ENCODE peak calls at places on chromosomes 5 and 9, in five cellular contexts. Y is H1, J is SK-N-SH, C is HCT116, Q is K562. I is an unnamed sample.

GRCh38 chr9:94906713-94907112 is 180.2 kb downstream of the AOPEP start:
- DNase-seq in Y (no peak), J (no peak), C (no peak), Q (no peak), I (no peak)

GRCh38 chr9:126722922-126723806 is 81.7 kb upstream of the ZBTB43 start:
- DNase-seq in Y (no peak), J (peak; percentile 87), C (no peak), Q (peak; percentile 71), I (peak; percentile 64)

GRCh38 chr5:169229342-169229892 is 71.5 kb downstream of the SLIT3 start:
- DNase-seq in Y (no peak), J (no peak), C (no peak), Q (no peak), I (no peak)

GRCh38 chr5:57175586-57175985 is 1.7 kb downstream of the GPBP1 start:
- DNase-seq in Y (no peak), J (peak; percentile 15), C (no peak), Q (peak; percentile 43), I (no peak)

GRCh38 chr5:164115420-164115819 is 610.0 kb downstream of the MAT2B start:
- DNase-seq in Y (no peak), J (no peak), C (no peak), Q (no peak), I (no peak)

GRCh38 chr5:164844348-164844747 is 1338.9 kb downstream of the MAT2B start:
- DNase-seq in Y (no peak), J (no peak), C (no peak), Q (no peak), I (no peak)

GRCh38 chr5:97547999-97548797 is 365.2 kb upstream of the RIOK2 start:
- DNase-seq in Y (no peak), J (no peak), C (no peak), Q (no peak), I (no peak)

GRCh38 chr5:113040672-113041071 is 64.1 kb downstream of the DCP2 start:
- DNase-seq in Y (no peak), J (no peak), C (no peak), Q (no peak), I (no peak)

GRCh38 chr5:155700333-155700732 is 626.6 kb upstream of the SGCD start:
- DNase-seq in Y (no peak), J (no peak), C (no peak), Q (peak; percentile 0), I (no peak)

GRCh38 chr5:63131618-63132285 is 553.1 kb downstream of the LRRC70 start:
- DNase-seq in Y (no peak), J (no peak), C (no peak), Q (no peak), I (no peak)

GRCh38 chr5:157575096-157575872 is at the start of gene ADAM19:
- DNase-seq in Y (peak; percentile 47), J (peak; percentile 85), C (no peak), Q (peak; percentile 53), I (no peak)

GRCh38 chr9:5514608-5515260 is 4.4 kb downstream of the PDCD1LG2 start:
- DNase-seq in Y (no peak), J (no peak), C (no peak), Q (no peak), I (no peak)

GRCh38 chr9:114122152-114122615 is 23.1 kb upstream of the KIF12 start:
- DNase-seq in Y (no peak), J (no peak), C (no peak), Q (no peak), I (no peak)

GRCh38 chr5:163914911-163915310 is 409.5 kb downstream of the MAT2B start:
- DNase-seq in Y (no peak), J (no peak), C (no peak), Q (peak; percentile 19), I (no peak)

GRCh38 chr5:157999696-158000095 is 140.8 kb upstream of the CLINT1 start:
- DNase-seq in Y (no peak), J (no peak), C (no peak), Q (no peak), I (no peak)

GRCh38 chr5:16593630-16594029 is 23.2 kb downstream of the RETREG1 start:
- DNase-seq in Y (no peak), J (no peak), C (no peak), Q (peak; percentile 15), I (no peak)

GRCh38 chr5:156991714-156992113 is 28.7 kb upstream of the TIMD4 start:
- DNase-seq in Y (no peak), J (no peak), C (peak; percentile 10), Q (no peak), I (no peak)

GRCh38 chr5:156259618-156260017 is 67.3 kb upstream of the SGCD start:
- DNase-seq in Y (no peak), J (no peak), C (no peak), Q (no peak), I (no peak)

GRCh38 chr9:79570449-79571308 is 1.1 kb upstream of the TLE4 start:
- DNase-seq in Y (peak; percentile 57), J (peak; percentile 71), C (no peak), Q (peak; percentile 16), I (no peak)

GRCh38 chr5:32096891-32097592 is 77.1 kb downstream of the GOLPH3 start:
- DNase-seq in Y (no peak), J (no peak), C (no peak), Q (no peak), I (no peak)

GRCh38 chr9:89919171-89919681 is 314.4 kb downstream of the GADD45G start:
- DNase-seq in Y (peak; percentile 49), J (no peak), C (peak; percentile 15), Q (peak; percentile 7), I (peak; percentile 45)

GRCh38 chr5:95901676-95902646 is 59.7 kb downstream of the ELL2 start:
- DNase-seq in Y (peak; percentile 1), J (no peak), C (peak; percentile 34), Q (peak; percentile 25), I (no peak)

GRCh38 chr5:91158011-91158410 is 225.1 kb downstream of the ARRDC3 start:
- DNase-seq in Y (no peak), J (no peak), C (no peak), Q (no peak), I (no peak)

GRCh38 chr9:128628471-128629048 is 28.1 kb downstream of the DYNC2I2 start:
- DNase-seq in Y (no peak), J (peak; percentile 36), C (no peak), Q (peak; percentile 64), I (peak; percentile 56)

GRCh38 chr5:76537073-76537543 is 86.1 kb downstream of the F2RL2 start:
- DNase-seq in Y (no peak), J (no peak), C (no peak), Q (no peak), I (no peak)

GRCh38 chr5:148960070-148960769 is 102.6 kb downstream of the SH3TC2 start:
- DNase-seq in Y (no peak), J (no peak), C (no peak), Q (no peak), I (no peak)

GRCh38 chr5:84487963-84488362 is 103.3 kb upstream of the EDIL3 start:
- DNase-seq in Y (no peak), J (no peak), C (no peak), Q (no peak), I (no peak)
- TF ChIP-seq JUND in Y (no peak), J (no peak), C (no peak), Q (no peak), I (no peak)

DNA sequence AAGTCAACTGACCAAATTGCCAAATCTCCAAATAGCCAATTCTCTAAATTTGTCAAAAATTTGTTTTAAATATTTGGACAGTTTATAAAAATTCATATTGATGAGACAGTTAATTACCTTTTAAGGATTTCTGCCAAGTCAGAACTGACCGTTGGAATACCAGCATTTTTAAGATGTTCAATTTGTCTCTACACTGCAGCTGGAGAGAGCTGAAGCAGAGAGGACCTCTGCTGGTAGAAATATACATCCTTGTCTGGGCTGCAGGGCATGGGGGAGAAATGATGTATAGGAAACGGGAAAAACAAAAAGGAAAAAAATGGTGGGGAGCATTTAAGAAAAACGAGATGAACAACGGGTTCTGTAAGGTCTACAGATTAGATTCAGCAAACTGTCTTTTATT is 16.8 kb downstream of the NR6A1 start:
- DNase-seq in Y (no peak), J (peak; percentile 31), C (no peak), Q (peak; percentile 60), I (no peak)
- TF ChIP-seq JUND in Y (no peak), J (no peak), C (no peak), Q (no peak), I (no peak)

GRCh38 chr9:76516871-76517270 is 57.9 kb downstream of the GCNT1 start:
- DNase-seq in Y (no peak), J (no peak), C (no peak), Q (no peak), I (no peak)

GRCh38 chr9:76510041-76510440 is 51.1 kb downstream of the GCNT1 start:
- DNase-seq in Y (no peak), J (no peak), C (no peak), Q (no peak), I (no peak)

GRCh38 chr9:76516350-76516749 is 57.4 kb downstream of the GCNT1 start:
- DNase-seq in Y (no peak), J (no peak), C (no peak), Q (peak; percentile 3), I (peak; percentile 7)

GRCh38 chr9:76512826-76513225 is 53.8 kb downstream of the GCNT1 start:
- DNase-seq in Y (no peak), J (no peak), C (no peak), Q (no peak), I (no peak)
- TF ChIP-seq JUND in Y (no peak), J (no peak), C (no peak), Q (no peak), I (no peak)

GRCh38 chr5:171149772-171150171 is 159.3 kb upstream of the TLX3 start:
- DNase-seq in Y (no peak), J (no peak), C (no peak), Q (no peak), I (no peak)
- TF ChIP-seq JUND in Y (no peak), J (no peak), C (no peak), Q (no peak), I (no peak)

DNA sequence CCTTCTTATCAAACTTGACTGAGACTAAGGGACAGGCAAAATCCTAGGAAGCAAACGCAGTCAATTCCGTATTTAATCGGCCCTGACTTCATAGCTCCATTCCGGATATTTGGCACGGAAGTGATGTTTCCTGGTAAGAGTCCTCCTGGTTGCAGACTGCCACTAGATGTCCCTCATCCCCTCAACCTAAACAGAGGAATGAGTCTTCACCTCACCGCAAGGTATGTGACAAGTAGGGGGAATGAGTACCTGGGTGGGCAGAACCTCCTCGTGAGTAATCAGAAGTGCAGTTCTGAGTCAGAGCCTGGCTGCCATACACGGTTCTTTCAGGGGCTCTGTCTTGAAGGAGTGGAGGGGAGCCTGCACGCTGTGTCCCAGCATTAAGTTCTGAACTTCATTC is 173.6 kb downstream of the MUSK start:
- DNase-seq in Y (no peak), J (no peak), C (peak; percentile 40), Q (no peak), I (peak; percentile 75)
- TF ChIP-seq JUND in Y (no peak), J (no peak), C (no peak), Q (no peak), I (no peak)

DNA sequence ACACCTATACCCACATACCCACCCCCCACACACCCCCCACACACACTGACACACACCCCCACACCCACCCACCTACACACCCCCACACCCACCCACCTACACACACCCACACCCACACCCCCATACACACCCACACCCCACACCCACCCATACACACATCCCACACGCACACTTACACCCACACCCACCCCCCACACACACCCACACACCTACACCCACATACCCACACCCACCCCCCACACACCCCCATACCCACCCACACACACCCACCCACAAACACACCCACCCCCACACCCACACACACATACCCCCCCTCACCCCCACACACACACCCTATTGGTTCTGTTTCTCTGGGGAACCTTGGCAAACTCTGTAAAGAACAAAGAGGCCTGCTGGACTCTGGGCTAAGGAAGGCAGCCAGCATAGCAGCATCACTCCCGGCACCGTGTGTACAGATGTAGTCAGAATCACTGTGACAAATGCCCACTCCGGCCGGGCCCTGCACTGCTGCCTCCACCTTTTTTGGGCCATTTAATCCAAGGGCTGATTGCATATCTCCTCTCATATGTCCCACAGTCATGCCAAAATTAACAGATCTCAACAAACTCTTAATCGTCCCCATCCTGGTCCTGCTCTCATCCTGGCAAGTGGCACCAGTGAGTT is 42.3 kb downstream of the COL23A1 start:
- DNase-seq in Y (no peak), J (no peak), C (no peak), Q (no peak), I (no peak)
- TF ChIP-seq JUND in Y (no peak), J (no peak), C (no peak), Q (no peak), I (no peak)